ENCODE peak calls at places on chromosomes 16 and 17, in six cellular contexts. J is stimulated activated naive B cell treated with anti-CD40 and anti-IgM and Interleukin-4, amounts not matched to agents 10 μg/mL and 1 μg/mL and 100 μg/mL, for 72 hours; B is stimulated activated naive CD4-positive, alpha-beta T cell; Z is hippocampal formation; G is anterior cingulate cortex; K is OCI-LY7. D is an unnamed sample.

GRCh38 chr16:26111900-26112299 is 420.1 kb downstream of the HS3ST4 start:
- DNase-seq in K (peak), J (no peak), G (no peak), B (no peak), Z (no peak), D (no peak)

GRCh38 chr16:14486520-14487303 is 143.3 kb downstream of the PARN start:
- DNase-seq in J (no peak), B (no peak), G (peak), Z (peak), K (no peak), D (peak)

GRCh38 chr17:38914741-38915638 is 10.4 kb upstream of the LASP1NB start:
- DNase-seq in Z (no peak), J (no peak), G (no peak), K (no peak), B (no peak), D (no peak)

GRCh38 chr17:62852195-62852594 is 44.1 kb upstream of the MARCHF10 start:
- DNase-seq in K (no peak), Z (no peak), G (no peak), J (no peak), B (no peak), D (no peak)

GRCh38 chr16:12387311-12387710 is 410.8 kb downstream of the SNX29 start:
- DNase-seq in G (no peak), Z (no peak), K (no peak), B (no peak), J (no peak), D (no peak)

GRCh38 chr16:57593021-57593420 is 35.4 kb upstream of the ADGRG1 start:
- DNase-seq in G (no peak), B (no peak), Z (no peak), K (no peak), J (no peak), D (no peak)

GRCh38 chr17:70563301-70563820 is 394.0 kb downstream of the KCNJ2 start:
- DNase-seq in B (no peak), J (no peak), Z (no peak), G (no peak), K (no peak), D (peak)

GRCh38 chr16:12091569-12092346 is 115.2 kb downstream of the SNX29 start:
- DNase-seq in J (no peak), B (no peak), G (no peak), K (no peak), Z (no peak), D (peak)

GRCh38 chr17:75487351-75488070 is 27.8 kb downstream of the CASKIN2 start:
- DNase-seq in J (peak), B (peak), K (peak), G (no peak), Z (no peak), D (peak)

GRCh38 chr16:85563515-85564276 is 49.4 kb upstream of the GSE1 start:
- DNase-seq in G (no peak), K (no peak), Z (no peak), B (no peak), J (no peak), D (peak)

GRCh38 chr17:76388966-76389888 is 4.8 kb downstream of the SPHK1 start:
- DNase-seq in B (no peak), J (no peak), G (no peak), Z (no peak), K (no peak), D (no peak)

GRCh38 chr17:6420173-6420641 is 14.7 kb downstream of the AIPL1 start:
- DNase-seq in Z (no peak), K (no peak), B (peak), J (no peak), G (no peak), D (peak)

GRCh38 chr17:81381632-81382577 is 13.4 kb upstream of the BAHCC1 start:
- DNase-seq in G (no peak), J (no peak), B (no peak), Z (no peak), K (no peak), D (no peak)

GRCh38 chr17:32525116-32525515 is 38.3 kb downstream of the CDK5R1 start:
- DNase-seq in J (no peak), K (no peak), Z (no peak), B (no peak), G (no peak), D (no peak)

GRCh38 chr16:68084504-68085258 is 489 bp upstream of the NFATC3 start:
- DNase-seq in B (peak), G (peak), J (peak), K (peak), Z (peak), D (no peak)

GRCh38 chr17:10171581-10171981 is 26.8 kb downstream of the GAS7 start:
- DNase-seq in J (peak), Z (no peak), K (no peak), B (no peak), G (no peak), D (no peak)

GRCh38 chr17:6075845-6076244 is 5.7 kb downstream of the WSCD1 start:
- DNase-seq in J (no peak), Z (no peak), G (no peak), B (no peak), K (no peak), D (no peak)

GRCh38 chr16:4790871-4791270 is 2.7 kb upstream of the SEPTIN12 start:
- DNase-seq in B (no peak), Z (no peak), G (no peak), K (no peak), J (no peak), D (no peak)

GRCh38 chr17:73203788-73204479 is 11.1 kb downstream of the COG1 start:
- DNase-seq in K (no peak), G (no peak), J (no peak), Z (no peak), B (no peak), D (no peak)

GRCh38 chr16:29840240-29840639 is 20.0 kb downstream of the MVP start:
- DNase-seq in B (no peak), J (no peak), Z (no peak), K (no peak), G (no peak), D (no peak)

GRCh38 chr16:2985893-2986355 is 5.7 kb upstream of the PKMYT1 start:
- DNase-seq in Z (no peak), K (no peak), G (no peak), B (no peak), J (no peak), D (no peak)

GRCh38 chr16:75256871-75257343 is 5.5 kb upstream of the BCAR1 start:
- DNase-seq in J (no peak), G (no peak), Z (peak), K (no peak), B (no peak), D (no peak)

GRCh38 chr17:66702106-66702936 is 132.6 kb upstream of the CACNG5 start:
- DNase-seq in B (no peak), K (no peak), J (no peak), G (no peak), Z (no peak), D (no peak)

GRCh38 chr17:15023589-15023988 is 241.5 kb downstream of the PMP22 start:
- DNase-seq in G (no peak), K (no peak), B (no peak), J (no peak), Z (no peak), D (no peak)

GRCh38 chr17:18107971-18108370 is 585 bp upstream of the MYO15A start:
- DNase-seq in K (no peak), Z (no peak), G (no peak), B (no peak), J (no peak), D (no peak)

GRCh38 chr17:46061435-46061834 is 62.4 kb downstream of the STH start:
- DNase-seq in Z (no peak), B (no peak), J (no peak), G (no peak), K (no peak), D (no peak)

D was measured in T47D.